ENCODE peak calls at places on chromosomes 3 and 15, in eight cellular contexts. P, W, U, F, B, Y, G and N are unnamed samples. For H3K4me1, the result is how much of the 10 kb centered on the place peaks cover.

GRCh38 chr3:68306571-68306970 is 625.8 kb downstream of the TAFA4 start:
- DNase-seq in W (no peak), Y (no peak), U (peak), B (no peak), F (no peak), G (no peak), P (no peak), N (no peak)

GRCh38 chr15:83398591-83398990 is 48.5 kb upstream of the SH3GL3 start:
- DNase-seq in Y (no peak), P (no peak), W (no peak), B (no peak), F (no peak), U (peak), G (no peak), N (peak)

GRCh38 chr3:149339931-149340309 is 6.5 kb upstream of the TM4SF18 start:
- DNase-seq in B (peak), W (peak), G (peak), F (peak), U (peak), P (no peak), Y (peak), N (peak)

GRCh38 chr3:88954853-88955252 is 152.6 kb upstream of the EPHA3 start:
- DNase-seq in W (no peak), Y (no peak), G (no peak), B (no peak), P (no peak), U (no peak), F (no peak), N (no peak)

GRCh38 chr3:115040673-115041286 is 106.3 kb downstream of the ZBTB20 start:
- DNase-seq in B (peak), P (no peak), G (peak), U (peak), F (no peak), Y (no peak), W (peak), N (peak)

GRCh38 chr15:72939855-72940631 is 112.2 kb upstream of the NEO1 start:
- DNase-seq in Y (no peak), P (no peak), U (no peak), F (no peak), W (no peak), G (no peak), B (no peak), N (no peak)

GRCh38 chr3:58341376-58341775 is 8.7 kb downstream of the PXK start:
- DNase-seq in P (no peak), G (no peak), B (no peak), Y (no peak), F (no peak), W (no peak), U (peak), N (no peak)

GRCh38 chr3:14780927-14781507 is 37.7 kb upstream of the FGD5 start:
- DNase-seq in P (peak), B (peak), W (peak), Y (no peak), F (peak), G (peak), U (peak), N (peak)

GRCh38 chr15:44265757-44266156 is 22.8 kb upstream of the GOLM2 start:
- DNase-seq in U (peak), P (no peak), Y (no peak), F (no peak), W (no peak), G (no peak), B (no peak), N (no peak)

GRCh38 chr3:129058441-129059194 is 2.0 kb upstream of the GP9 start:
- DNase-seq in B (no peak), F (no peak), P (no peak), W (no peak), G (peak), U (peak), Y (no peak), N (no peak)

GRCh38 chr3:50242778-50243551 is 7.0 kb downstream of the GNAI2 start:
- DNase-seq in F (peak), P (no peak), W (no peak), U (no peak), Y (peak), B (peak), G (peak), N (peak)

GRCh38 chr3:184341925-184342324 is 4.5 kb downstream of the FAM131A start:
- DNase-seq in U (peak), B (no peak), G (peak), P (peak), F (no peak), W (no peak), Y (no peak), N (no peak)

GRCh38 chr3:197124713-197125112 is 95.1 kb upstream of the MELTF start:
- DNase-seq in U (no peak), W (no peak), B (no peak), Y (no peak), G (no peak), F (no peak), P (no peak), N (no peak)

GRCh38 chr15:51727141-51727897 is 10.1 kb downstream of the LYSMD2 start:
- DNase-seq in F (no peak), U (peak), G (no peak), Y (no peak), W (peak), P (no peak), B (no peak), N (peak)

GRCh38 chr15:91780387-91780786 is 73.1 kb upstream of the SLCO3A1 start:
- DNase-seq in Y (no peak), F (no peak), P (no peak), B (no peak), U (no peak), W (no peak), G (no peak), N (no peak)

GRCh38 chr15:82933576-82933975 is 18.9 kb downstream of the HOMER2 start:
- DNase-seq in G (no peak), W (no peak), Y (no peak), P (no peak), U (peak), B (no peak), F (no peak), N (no peak)

GRCh38 chr15:48331796-48332641 is 790 bp downstream of the DUT start:
- DNase-seq in U (peak), P (peak), W (peak), G (peak), F (peak), Y (peak), B (peak), N (no peak)

GRCh38 chr15:65792130-65792987 is at the start of gene DENND4A:
- DNase-seq in P (peak), F (peak), U (peak), G (peak), B (peak), W (peak), Y (peak), N (peak)

GRCh38 chr15:88704791-88705768 is 66.3 kb downstream of the ISG20 start:
- DNase-seq in Y (no peak), F (peak), W (peak), G (peak), P (no peak), U (no peak), B (peak), N (peak)

GRCh38 chr3:13500133-13500885 is 20.2 kb downstream of the HDAC11 start:
- DNase-seq in B (no peak), U (peak), W (peak), G (no peak), P (peak), F (no peak), Y (no peak), N (no peak)

GRCh38 chr3:75781079-75781745 is 4.1 kb downstream of the ZNF717 start:
- DNase-seq in F (no peak), Y (no peak), B (no peak), U (no peak), P (no peak), G (no peak), W (no peak), N (no peak)

GRCh38 chr15:98003528-98003927 is 43.0 kb downstream of the ARRDC4 start:
- DNase-seq in P (no peak), W (no peak), F (no peak), B (no peak), Y (no peak), G (no peak), U (peak), N (no peak)

GRCh38 chr3:194344012-194344411 is 7.1 kb downstream of the CPN2 start:
- DNase-seq in U (peak), W (peak), Y (no peak), F (peak), B (peak), P (peak), G (peak), N (no peak)

GRCh38 chr15:31230630-31231485 is 95.8 kb upstream of the KLF13 start:
- DNase-seq in F (no peak), Y (peak), W (no peak), G (no peak), P (no peak), U (no peak), B (no peak), N (no peak)

GRCh38 chr3:18445421-18446066 is 20.4 kb upstream of the SATB1 start:
- DNase-seq in F (peak), Y (no peak), B (peak), P (no peak), W (no peak), G (peak), U (no peak), N (no peak)

GRCh38 chr3:64055076-64055475 is 31.8 kb upstream of the PSMD6 start:
- DNase-seq in Y (no peak), U (no peak), B (no peak), W (no peak), G (no peak), F (no peak), P (no peak), N (no peak)

GRCh38 chr3:31550452-31551251 is 17.9 kb downstream of the STT3B start:
- DNase-seq in W (no peak), F (no peak), P (no peak), B (no peak), U (peak), Y (no peak), G (no peak), N (no peak)

GRCh38 chr15:69656271-69657030 is 203.8 kb downstream of the RPLP1 start:
- DNase-seq in G (no peak), P (no peak), U (no peak), W (no peak), F (no peak), Y (no peak), B (no peak), N (no peak)

GRCh38 chr15:69648775-69649735 is 196.4 kb downstream of the RPLP1 start:
- DNase-seq in Y (no peak), G (no peak), B (no peak), P (no peak), W (no peak), U (no peak), F (no peak), N (no peak)

GRCh38 chr15:69653846-69654245 is 201.2 kb downstream of the RPLP1 start:
- DNase-seq in F (no peak), W (no peak), P (no peak), G (no peak), Y (no peak), U (no peak), B (no peak), N (no peak)

GRCh38 chr15:69648215-69648614 is 195.6 kb downstream of the RPLP1 start:
- DNase-seq in Y (no peak), B (no peak), P (no peak), F (peak), U (no peak), G (no peak), W (peak), N (no peak)

DNA sequence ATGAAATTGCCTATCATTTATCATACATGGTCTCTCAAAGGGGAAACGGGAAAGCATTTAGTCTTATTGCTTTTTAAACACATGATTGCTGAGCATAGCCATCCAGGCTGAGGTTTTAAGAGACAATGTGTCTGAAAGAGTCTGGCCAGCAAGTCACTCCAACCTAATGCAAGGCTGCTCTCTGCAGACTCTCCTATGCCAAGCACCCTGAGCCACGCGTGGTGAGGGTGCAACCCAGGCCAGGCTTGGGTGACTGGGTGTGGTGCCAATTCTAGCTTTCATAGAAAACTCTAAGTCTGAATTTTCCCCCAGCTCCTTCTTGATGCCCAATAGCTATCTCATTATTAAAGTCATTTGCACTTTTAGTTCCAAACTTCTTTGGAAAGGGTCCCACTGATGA is 200.3 kb downstream of the RPLP1 start:
- DNase-seq in Y (no peak), G (no peak), P (no peak), F (no peak), B (no peak), W (no peak), U (no peak), N (no peak)
- H3K4me3 ChIP-seq in Y (no peak), G (no peak), P (no peak), F (no peak), B (no peak), W (no peak), U (no peak), N (no peak)

GRCh38 chr15:62618432-62618831 is 424.1 kb upstream of the TPM1 start:
- DNase-seq in W (no peak), G (no peak), B (no peak), U (peak), F (no peak), P (no peak), Y (no peak), N (peak)
- TF ChIP-seq CTCF in W (peak), G (no peak), B (no peak), U (no peak), F (no peak), P (no peak), Y (no peak), N (peak)

GRCh38 chr3:195544634-195545033 is 1.5 kb upstream of the PPP1R2 start:
- DNase-seq in W (peak), F (peak), P (no peak), U (no peak), B (peak), Y (no peak), G (no peak), N (no peak)

GRCh38 chr3:195542691-195543641 is at the start of gene PPP1R2:
- DNase-seq in F (peak), G (peak), P (peak), U (peak), Y (peak), B (peak), W (peak), N (peak)

GRCh38 chr3:195546130-195546560 is 3.0 kb upstream of the PPP1R2 start:
- DNase-seq in B (peak), P (no peak), Y (no peak), W (no peak), F (peak), U (peak), G (peak), N (peak)

GRCh38 chr3:195542261-195542660 is 864 bp downstream of the PPP1R2 start:
- DNase-seq in P (no peak), W (no peak), F (no peak), B (no peak), G (no peak), U (peak), Y (no peak), N (no peak)

DNA sequence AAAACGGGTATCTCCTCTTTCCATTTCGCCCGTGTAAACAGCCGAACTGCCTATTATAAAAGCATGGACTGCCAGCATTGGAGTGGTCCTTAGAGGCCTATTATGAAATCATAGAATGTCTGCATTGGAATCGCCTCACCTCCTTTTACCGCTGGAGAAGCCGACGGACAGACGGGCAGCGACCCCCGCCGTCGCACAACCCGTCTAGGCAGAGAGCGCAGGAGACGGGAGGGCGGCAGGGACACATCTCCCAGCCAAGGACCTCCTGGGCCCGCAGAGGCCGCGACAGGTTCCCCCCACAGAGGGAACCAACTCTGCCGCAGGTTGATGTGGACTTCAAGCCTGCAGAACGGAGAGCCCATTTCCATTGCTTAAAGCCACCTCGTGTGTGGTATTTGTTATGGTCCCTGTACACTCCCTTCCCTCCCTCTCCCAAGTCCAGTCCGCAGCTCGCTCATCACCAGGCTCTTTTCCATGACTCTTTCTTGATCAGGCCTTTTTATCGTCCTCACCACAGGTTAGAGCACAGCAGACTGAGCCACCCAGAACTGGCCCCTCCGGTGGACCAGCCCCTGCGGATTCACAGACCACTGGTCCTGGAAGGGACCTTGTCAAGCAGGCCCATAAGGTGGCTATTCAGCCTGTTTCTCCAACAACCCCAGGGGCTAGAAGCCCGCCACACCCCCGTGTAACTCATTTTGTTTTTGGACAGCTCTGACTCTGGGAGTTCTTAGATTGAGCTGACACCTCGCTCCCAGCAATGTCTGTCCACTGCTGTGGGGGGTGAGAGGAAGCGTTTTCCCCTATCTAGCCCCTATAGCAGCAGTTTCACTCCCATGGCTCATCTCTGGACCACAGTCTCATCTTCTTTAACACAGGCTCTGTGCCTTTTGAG is 764 bp upstream of the PPP1R2 start:
- DNase-seq in P (no peak), W (peak), F (no peak), G (no peak), U (no peak), Y (no peak), B (peak), N (no peak)
- H3K4me1 ChIP-seq in P (half or more), W (under half), F (half or more), G (half or more), U (under half), Y (under half), B (under half), N (under half)

DNA sequence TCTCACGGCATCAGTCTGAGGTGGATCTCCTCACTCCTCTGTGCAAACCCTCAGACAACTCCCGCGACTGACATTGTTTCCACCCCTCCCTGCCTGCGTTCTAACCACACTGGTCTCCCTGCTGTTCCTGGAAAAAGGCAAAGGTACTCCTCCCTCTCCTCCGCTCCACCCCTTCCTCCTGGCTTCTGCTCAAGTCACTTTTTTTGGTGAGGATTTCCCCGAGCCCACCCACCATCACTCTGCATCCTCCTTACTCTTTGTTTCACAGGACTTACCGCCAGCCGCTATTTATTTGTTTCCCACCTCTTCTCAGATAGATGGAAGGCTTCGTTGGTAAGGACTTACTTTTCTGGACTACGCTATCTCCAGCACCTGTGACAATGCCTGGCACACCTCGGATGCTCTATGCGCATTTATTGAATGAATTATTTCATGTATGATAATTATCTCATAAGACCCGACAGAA is 25.6 kb downstream of the PRR23E start:
- DNase-seq in P (no peak), U (no peak), W (no peak), G (peak), B (no peak), F (no peak), Y (no peak), N (no peak)
- H3K4me3 ChIP-seq in P (no peak), U (no peak), W (no peak), G (no peak), B (no peak), F (no peak), Y (no peak), N (no peak)

DNA sequence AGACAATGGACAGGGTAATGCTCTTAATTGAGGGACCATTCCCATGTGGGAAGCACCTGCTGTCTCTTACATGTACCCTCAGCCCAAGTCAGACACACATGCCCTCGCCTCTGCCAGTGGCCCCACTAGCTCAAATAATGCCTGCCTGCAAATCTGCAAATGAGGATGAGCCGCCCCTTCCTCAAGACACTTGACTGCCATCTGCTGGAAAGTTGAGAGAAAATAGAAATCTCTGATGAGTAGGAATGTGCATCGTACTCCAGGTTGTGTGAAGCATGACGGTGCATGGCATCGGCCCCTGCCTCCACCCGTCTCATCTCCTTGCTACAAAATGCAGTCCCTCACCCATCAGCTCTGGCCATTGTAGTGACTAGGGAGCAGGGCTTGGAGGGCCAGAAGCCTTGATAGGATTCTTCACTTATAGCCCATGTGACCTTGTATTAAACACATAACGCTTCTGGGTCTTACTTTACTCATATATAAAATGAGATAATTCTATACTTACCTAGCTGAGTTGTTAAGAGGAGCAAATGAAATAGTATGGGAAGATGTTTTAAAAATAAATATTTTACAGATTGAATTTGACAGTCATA is 6.3 kb upstream of the SCN5A start:
- DNase-seq in G (no peak), P (no peak), U (peak), Y (no peak), B (no peak), F (peak), W (peak), N (peak)
- TF ChIP-seq CTCF in G (peak), P (peak), U (peak), Y (no peak), B (peak), F (no peak), W (peak), N (peak)

GRCh38 chr15:34726407-34727100 is 28.2 kb downstream of the GJD2 start:
- DNase-seq in Y (no peak), W (no peak), P (no peak), G (no peak), U (no peak), F (no peak), B (no peak), N (peak)
- H3K4me1 ChIP-seq in Y (under half), W (under half), P (under half), G (under half), U (under half), F (under half), B (under half), N (under half)